ENCODE peak calls at places on chromosome 21, in seven cellular contexts. One of them, this sample, is unnamed.

GRCh38 chr21:38343691-38344090 is 86.9 kb downstream of the KCNJ15 start:
- DNase-seq in lung: peak; percentile 90
- DNase-seq in ovary: no peak
- DNase-seq in vagina: no peak
- DNase-seq in GM13977: no peak
- DNase-seq in A673: no peak
- DNase-seq in lower leg skin: no peak
- DNase-seq in this sample: no peak

GRCh38 chr21:42833439-42833815 is 45.9 kb downstream of the WDR4 start:
- DNase-seq in lung: no peak
- DNase-seq in ovary: no peak
- DNase-seq in vagina: peak; percentile 79
- DNase-seq in GM13977: peak; percentile 72
- DNase-seq in A673: peak; percentile 71
- DNase-seq in lower leg skin: peak; percentile 65
- DNase-seq in this sample: peak; percentile 81

GRCh38 chr21:46151989-46152938 is 3.1 kb downstream of the FTCD start:
- DNase-seq in lung: no peak
- DNase-seq in ovary: peak; percentile 44
- DNase-seq in vagina: no peak
- DNase-seq in GM13977: no peak
- DNase-seq in A673: no peak
- DNase-seq in lower leg skin: peak; percentile 78
- DNase-seq in this sample: no peak

GRCh38 chr21:38384675-38385074 is 113.6 kb downstream of the ERG start:
- DNase-seq in lung: no peak
- DNase-seq in ovary: no peak
- DNase-seq in vagina: no peak
- DNase-seq in GM13977: no peak
- DNase-seq in A673: no peak
- DNase-seq in lower leg skin: no peak
- DNase-seq in this sample: no peak

GRCh38 chr21:27480841-27481261 is 514.0 kb upstream of the ADAMTS5 start:
- DNase-seq in lung: no peak
- DNase-seq in ovary: no peak
- DNase-seq in vagina: no peak
- DNase-seq in GM13977: no peak
- DNase-seq in A673: no peak
- DNase-seq in lower leg skin: no peak
- DNase-seq in this sample: peak; percentile 2

GRCh38 chr21:45887121-45887611 is 94.4 kb upstream of the COL6A1 start:
- DNase-seq in lung: no peak
- DNase-seq in ovary: no peak
- DNase-seq in vagina: no peak
- DNase-seq in GM13977: no peak
- DNase-seq in A673: no peak
- DNase-seq in lower leg skin: no peak
- DNase-seq in this sample: no peak

GRCh38 chr21:32172106-32172505 is 106.7 kb downstream of the MIS18A start:
- DNase-seq in lung: no peak
- DNase-seq in ovary: no peak
- DNase-seq in vagina: no peak
- DNase-seq in GM13977: no peak
- DNase-seq in A673: no peak
- DNase-seq in lower leg skin: no peak
- DNase-seq in this sample: no peak

GRCh38 chr21:28207776-28208175 is 784.9 kb downstream of the LTN1 start:
- DNase-seq in lung: no peak
- DNase-seq in ovary: no peak
- DNase-seq in vagina: no peak
- DNase-seq in GM13977: no peak
- DNase-seq in A673: peak; percentile 88
- DNase-seq in lower leg skin: no peak
- DNase-seq in this sample: no peak

GRCh38 chr21:32351428-32351827 is 41.4 kb downstream of the URB1 start:
- DNase-seq in lung: no peak
- DNase-seq in ovary: no peak
- DNase-seq in vagina: peak; percentile 93
- DNase-seq in GM13977: peak; percentile 31
- DNase-seq in A673: no peak
- DNase-seq in lower leg skin: peak; percentile 83
- DNase-seq in this sample: no peak

GRCh38 chr21:43208561-43209332 is 39.9 kb downstream of the CRYAA start:
- DNase-seq in lung: no peak
- DNase-seq in ovary: peak; percentile 11
- DNase-seq in vagina: no peak
- DNase-seq in GM13977: no peak
- DNase-seq in A673: no peak
- DNase-seq in lower leg skin: peak; percentile 78
- DNase-seq in this sample: no peak

GRCh38 chr21:21383126-21383525 is 384.9 kb downstream of the NCAM2 start:
- DNase-seq in lung: no peak
- DNase-seq in ovary: no peak
- DNase-seq in vagina: no peak
- DNase-seq in GM13977: no peak
- DNase-seq in A673: no peak
- DNase-seq in lower leg skin: no peak
- DNase-seq in this sample: no peak

GRCh38 chr21:27061783-27062182 is 94.9 kb upstream of the ADAMTS5 start:
- DNase-seq in lung: no peak
- DNase-seq in ovary: no peak
- DNase-seq in vagina: no peak
- DNase-seq in GM13977: no peak
- DNase-seq in A673: no peak
- DNase-seq in lower leg skin: no peak
- DNase-seq in this sample: no peak

GRCh38 chr21:41648591-41649031 is 118.2 kb downstream of the RIPK4 start:
- DNase-seq in lung: no peak
- DNase-seq in ovary: no peak
- DNase-seq in vagina: no peak
- DNase-seq in GM13977: no peak
- DNase-seq in A673: peak; percentile 10
- DNase-seq in lower leg skin: no peak
- DNase-seq in this sample: no peak

GRCh38 chr21:33378081-33378480 is 25.1 kb upstream of the IFNGR2 start:
- DNase-seq in lung: no peak
- DNase-seq in ovary: no peak
- DNase-seq in vagina: no peak
- DNase-seq in GM13977: no peak
- DNase-seq in A673: no peak
- DNase-seq in lower leg skin: no peak
- DNase-seq in this sample: no peak

GRCh38 chr21:32611471-32611997 is 643 bp downstream of the CFAP298 start:
- DNase-seq in lung: peak; percentile 35
- DNase-seq in ovary: no peak
- DNase-seq in vagina: no peak
- DNase-seq in GM13977: peak; percentile 61
- DNase-seq in A673: peak; percentile 10
- DNase-seq in lower leg skin: no peak
- DNase-seq in this sample: peak; percentile 61

GRCh38 chr21:42258150-42258884 is 39.4 kb downstream of the ABCG1 start:
- DNase-seq in lung: peak; percentile 67
- DNase-seq in ovary: peak; percentile 45
- DNase-seq in vagina: no peak
- DNase-seq in GM13977: peak; percentile 89
- DNase-seq in A673: peak; percentile 81
- DNase-seq in lower leg skin: peak; percentile 91
- DNase-seq in this sample: peak; percentile 89

GRCh38 chr21:37210017-37210593 is 57.0 kb downstream of the VPS26C start:
- DNase-seq in lung: no peak
- DNase-seq in ovary: no peak
- DNase-seq in vagina: no peak
- DNase-seq in GM13977: no peak
- DNase-seq in A673: no peak
- DNase-seq in lower leg skin: no peak
- DNase-seq in this sample: no peak

GRCh38 chr21:32949701-32950100 is 76.0 kb upstream of the OLIG2 start:
- DNase-seq in lung: no peak
- DNase-seq in ovary: no peak
- DNase-seq in vagina: no peak
- DNase-seq in GM13977: no peak
- DNase-seq in A673: no peak
- DNase-seq in lower leg skin: no peak
- DNase-seq in this sample: no peak

GRCh38 chr21:31576428-31576827 is 83.1 kb upstream of the SOD1 start:
- DNase-seq in lung: no peak
- DNase-seq in ovary: no peak
- DNase-seq in vagina: no peak
- DNase-seq in GM13977: no peak
- DNase-seq in A673: peak; percentile 50
- DNase-seq in lower leg skin: no peak
- DNase-seq in this sample: no peak

GRCh38 chr21:15682977-15683376 is 46.8 kb upstream of the USP25 start:
- DNase-seq in lung: no peak
- DNase-seq in ovary: no peak
- DNase-seq in vagina: no peak
- DNase-seq in GM13977: no peak
- DNase-seq in A673: peak; percentile 9
- DNase-seq in lower leg skin: no peak
- DNase-seq in this sample: no peak

GRCh38 chr21:31471865-31472264 is 127.8 kb upstream of the TIAM1 start:
- DNase-seq in lung: no peak
- DNase-seq in ovary: no peak
- DNase-seq in vagina: no peak
- DNase-seq in GM13977: no peak
- DNase-seq in A673: no peak
- DNase-seq in lower leg skin: no peak
- DNase-seq in this sample: no peak

GRCh38 chr21:44423941-44424607 is 31.2 kb upstream of the LRRC3 start:
- DNase-seq in lung: no peak
- DNase-seq in ovary: no peak
- DNase-seq in vagina: no peak
- DNase-seq in GM13977: no peak
- DNase-seq in A673: no peak
- DNase-seq in lower leg skin: peak; percentile 67
- DNase-seq in this sample: no peak

GRCh38 chr21:44425895-44426662 is 29.2 kb upstream of the LRRC3 start:
- DNase-seq in lung: no peak
- DNase-seq in ovary: no peak
- DNase-seq in vagina: no peak
- DNase-seq in GM13977: no peak
- DNase-seq in A673: no peak
- DNase-seq in lower leg skin: peak; percentile 74
- DNase-seq in this sample: no peak

GRCh38 chr21:44423312-44423821 is 31.9 kb upstream of the LRRC3 start:
- DNase-seq in lung: no peak
- DNase-seq in ovary: no peak
- DNase-seq in vagina: no peak
- DNase-seq in GM13977: no peak
- DNase-seq in A673: no peak
- DNase-seq in lower leg skin: peak; percentile 52
- DNase-seq in this sample: no peak

GRCh38 chr21:44425307-44425894 is 29.9 kb upstream of the LRRC3 start:
- DNase-seq in lung: no peak
- DNase-seq in ovary: no peak
- DNase-seq in vagina: no peak
- DNase-seq in GM13977: no peak
- DNase-seq in A673: no peak
- DNase-seq in lower leg skin: peak; percentile 81
- DNase-seq in this sample: no peak

DNA sequence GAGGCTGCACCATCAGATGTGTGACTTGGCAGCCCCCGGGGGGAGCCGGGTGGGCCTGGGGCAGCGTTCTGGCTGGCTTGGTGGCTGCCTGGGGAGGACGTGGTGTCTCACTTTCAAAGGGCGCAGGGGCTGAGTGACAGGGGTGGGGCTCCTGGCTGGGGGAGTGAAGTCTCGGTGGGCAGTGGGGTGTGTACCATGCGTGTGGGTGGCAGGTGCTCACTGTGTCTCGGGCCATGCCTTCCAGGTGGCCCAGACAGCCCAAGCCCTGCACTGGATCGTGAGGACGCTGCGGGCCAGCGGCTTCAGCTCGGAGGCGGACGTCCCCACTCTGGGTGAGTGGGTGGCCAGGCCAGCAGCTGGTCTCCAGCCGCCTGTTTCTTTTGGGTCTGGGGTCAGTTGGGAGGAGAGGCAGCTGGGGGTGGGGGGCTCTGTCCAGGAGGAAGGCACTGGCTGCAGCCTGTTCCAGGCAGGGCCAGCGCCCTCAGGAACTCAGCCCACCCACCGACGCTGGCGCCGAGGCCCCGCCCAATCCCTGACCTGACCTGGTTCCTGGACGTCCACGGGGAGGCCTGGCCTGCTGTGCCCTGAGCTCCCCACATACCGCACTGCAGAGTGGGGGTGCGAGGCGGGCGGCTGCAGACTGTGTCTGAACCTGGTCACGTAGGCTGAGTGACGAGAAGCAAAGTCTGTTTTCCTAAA is 30.6 kb upstream of the LRRC3 start:
- DNase-seq in lung: no peak
- DNase-seq in ovary: no peak
- DNase-seq in vagina: no peak
- DNase-seq in GM13977: no peak
- DNase-seq in A673: no peak
- DNase-seq in lower leg skin: peak; percentile 80
- DNase-seq in this sample: no peak
- TF ChIP-seq CTCF in lung: no peak
- TF ChIP-seq CTCF in ovary: no peak
- TF ChIP-seq CTCF in vagina: no peak
- TF ChIP-seq CTCF in GM13977: no peak
- TF ChIP-seq CTCF in A673: no peak
- TF ChIP-seq CTCF in lower leg skin: no peak
- TF ChIP-seq CTCF in this sample: no peak

DNA sequence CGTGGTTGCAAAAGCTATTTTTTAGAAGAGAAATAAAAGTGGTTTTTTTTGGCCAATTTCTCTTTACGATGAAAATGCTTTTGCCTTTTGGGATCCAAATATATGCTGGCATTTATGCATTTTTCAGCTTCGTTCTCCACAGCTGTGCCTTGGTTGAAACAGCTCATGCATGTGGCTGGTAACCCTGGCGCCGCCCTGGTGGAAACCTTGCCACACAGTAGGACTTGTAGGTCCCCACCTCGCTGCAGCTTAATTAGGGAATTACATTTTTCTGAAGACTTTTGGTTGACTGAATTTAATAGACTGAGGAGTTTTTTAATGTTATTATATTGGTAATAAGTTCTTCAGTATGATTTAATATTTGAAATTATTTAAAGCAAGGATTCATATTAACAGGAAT is 12.7 kb upstream of the PCP4 start:
- DNase-seq in lung: no peak
- DNase-seq in ovary: no peak
- DNase-seq in vagina: no peak
- DNase-seq in GM13977: no peak
- DNase-seq in A673: no peak
- DNase-seq in lower leg skin: no peak
- DNase-seq in this sample: no peak
- TF ChIP-seq CTCF in lung: no peak
- TF ChIP-seq CTCF in ovary: no peak
- TF ChIP-seq CTCF in vagina: no peak
- TF ChIP-seq CTCF in GM13977: no peak
- TF ChIP-seq CTCF in A673: no peak
- TF ChIP-seq CTCF in lower leg skin: no peak
- TF ChIP-seq CTCF in this sample: peak; percentile 21

GRCh38 chr21:44801468-44802395 is at the start of gene UBE2G2:
- DNase-seq in lung: peak; percentile 80
- DNase-seq in ovary: peak; percentile 89
- DNase-seq in vagina: no peak
- DNase-seq in GM13977: peak; percentile 97
- DNase-seq in A673: peak; percentile 93
- DNase-seq in lower leg skin: peak; percentile 96
- DNase-seq in this sample: peak; percentile 84
- TF ChIP-seq CTCF in lung: no peak
- TF ChIP-seq CTCF in ovary: no peak
- TF ChIP-seq CTCF in vagina: no peak
- TF ChIP-seq CTCF in GM13977: peak; percentile 2
- TF ChIP-seq CTCF in A673: no peak
- TF ChIP-seq CTCF in lower leg skin: no peak
- TF ChIP-seq CTCF in this sample: peak; percentile 31

GRCh38 chr21:29499734-29500343 is 201.1 kb downstream of the BACH1 start:
- DNase-seq in lung: no peak
- DNase-seq in ovary: no peak
- DNase-seq in vagina: no peak
- DNase-seq in GM13977: peak; percentile 7
- DNase-seq in A673: peak; percentile 75
- DNase-seq in lower leg skin: no peak
- DNase-seq in this sample: peak; percentile 17
- TF ChIP-seq CTCF in lung: no peak
- TF ChIP-seq CTCF in ovary: no peak
- TF ChIP-seq CTCF in vagina: no peak
- TF ChIP-seq CTCF in GM13977: peak; percentile 29
- TF ChIP-seq CTCF in A673: peak; percentile 89
- TF ChIP-seq CTCF in lower leg skin: no peak
- TF ChIP-seq CTCF in this sample: peak; percentile 59

This sample was measured in activated CD8-positive, alpha-beta T cell treated with anti-CD3 and anti-CD28 coated beads for 36 hours.